ENCODE peak calls at places on chromosome 10, in five cellular contexts. One of them, this sample, is unnamed.

GRCh38 chr10:95171336-95171735 is 22.7 kb upstream of the ACSM6 start:
- DNase-seq in WTC11: no peak
- DNase-seq in colonic mucosa: no peak
- DNase-seq in fibroblast of the aortic adventitia: no peak
- DNase-seq in WERI-Rb-1: no peak
- DNase-seq in this sample: no peak

GRCh38 chr10:101781984-101782810 is 1.0 kb downstream of the NPM3 start:
- DNase-seq in WTC11: no peak
- DNase-seq in colonic mucosa: no peak
- DNase-seq in fibroblast of the aortic adventitia: no peak
- DNase-seq in WERI-Rb-1: no peak
- DNase-seq in this sample: no peak

GRCh38 chr10:68938117-68938516 is 17.9 kb upstream of the DDX21 start:
- DNase-seq in WTC11: no peak
- DNase-seq in WERI-Rb-1: no peak
- DNase-seq in fibroblast of the aortic adventitia: peak
- DNase-seq in colonic mucosa: no peak
- DNase-seq in this sample: no peak

GRCh38 chr10:30176182-30176581 is 116.8 kb upstream of the JCAD start:
- DNase-seq in fibroblast of the aortic adventitia: peak
- DNase-seq in WTC11: no peak
- DNase-seq in colonic mucosa: no peak
- DNase-seq in WERI-Rb-1: no peak
- DNase-seq in this sample: no peak

GRCh38 chr10:69222157-69223027 is 2.3 kb downstream of the HKDC1 start:
- DNase-seq in WERI-Rb-1: peak
- DNase-seq in colonic mucosa: peak
- DNase-seq in fibroblast of the aortic adventitia: peak
- DNase-seq in WTC11: peak
- DNase-seq in this sample: no peak

GRCh38 chr10:12703813-12704212 is 297.7 kb downstream of the CCDC3 start:
- DNase-seq in WERI-Rb-1: no peak
- DNase-seq in fibroblast of the aortic adventitia: peak
- DNase-seq in colonic mucosa: no peak
- DNase-seq in WTC11: no peak
- DNase-seq in this sample: no peak

GRCh38 chr10:127158663-127159062 is 37.7 kb downstream of the INSYN2A start:
- DNase-seq in fibroblast of the aortic adventitia: no peak
- DNase-seq in WTC11: no peak
- DNase-seq in colonic mucosa: no peak
- DNase-seq in WERI-Rb-1: no peak
- DNase-seq in this sample: no peak

GRCh38 chr10:126088144-126088543 is 191.8 kb downstream of the FANK1 start:
- DNase-seq in fibroblast of the aortic adventitia: no peak
- DNase-seq in WERI-Rb-1: no peak
- DNase-seq in WTC11: no peak
- DNase-seq in colonic mucosa: no peak
- DNase-seq in this sample: no peak

GRCh38 chr10:130687566-130687965 is 551.4 kb downstream of the GLRX3 start:
- DNase-seq in WTC11: no peak
- DNase-seq in fibroblast of the aortic adventitia: no peak
- DNase-seq in WERI-Rb-1: no peak
- DNase-seq in colonic mucosa: no peak
- DNase-seq in this sample: no peak

GRCh38 chr10:27687326-27687725 is 58.3 kb downstream of the MKX start:
- DNase-seq in WTC11: no peak
- DNase-seq in colonic mucosa: no peak
- DNase-seq in fibroblast of the aortic adventitia: no peak
- DNase-seq in WERI-Rb-1: no peak
- DNase-seq in this sample: no peak

GRCh38 chr10:129193148-129193547 is 273.9 kb upstream of the MGMT start:
- DNase-seq in colonic mucosa: no peak
- DNase-seq in fibroblast of the aortic adventitia: peak
- DNase-seq in WTC11: no peak
- DNase-seq in WERI-Rb-1: no peak
- DNase-seq in this sample: no peak

GRCh38 chr10:58641708-58642107 is 129.0 kb downstream of the BICC1 start:
- DNase-seq in colonic mucosa: no peak
- DNase-seq in WTC11: no peak
- DNase-seq in WERI-Rb-1: no peak
- DNase-seq in fibroblast of the aortic adventitia: peak
- DNase-seq in this sample: no peak

GRCh38 chr10:77251297-77252013 is 386.2 kb downstream of the KCNMA1 start:
- DNase-seq in colonic mucosa: no peak
- DNase-seq in WERI-Rb-1: peak
- DNase-seq in WTC11: peak
- DNase-seq in fibroblast of the aortic adventitia: peak
- DNase-seq in this sample: no peak

GRCh38 chr10:74419491-74420466 is 268.8 kb downstream of the ADK start:
- DNase-seq in fibroblast of the aortic adventitia: peak
- DNase-seq in WERI-Rb-1: peak
- DNase-seq in colonic mucosa: peak
- DNase-seq in WTC11: no peak
- DNase-seq in this sample: no peak

GRCh38 chr10:113386005-113386404 is 166.8 kb upstream of the HABP2 start:
- DNase-seq in WERI-Rb-1: no peak
- DNase-seq in colonic mucosa: no peak
- DNase-seq in fibroblast of the aortic adventitia: peak
- DNase-seq in WTC11: no peak
- DNase-seq in this sample: no peak

GRCh38 chr10:125028291-125028867 is 86.5 kb downstream of the ZRANB1 start:
- DNase-seq in colonic mucosa: no peak
- DNase-seq in fibroblast of the aortic adventitia: peak
- DNase-seq in WERI-Rb-1: peak
- DNase-seq in WTC11: no peak
- DNase-seq in this sample: peak

GRCh38 chr10:130809761-130810515 is 501.6 kb downstream of the TCERG1L start:
- DNase-seq in WTC11: no peak
- DNase-seq in colonic mucosa: no peak
- DNase-seq in WERI-Rb-1: no peak
- DNase-seq in fibroblast of the aortic adventitia: no peak
- DNase-seq in this sample: no peak

GRCh38 chr10:4686644-4686996 is 139.4 kb upstream of the AKR1E2 start:
- DNase-seq in WERI-Rb-1: no peak
- DNase-seq in fibroblast of the aortic adventitia: peak
- DNase-seq in WTC11: no peak
- DNase-seq in colonic mucosa: no peak
- DNase-seq in this sample: no peak

GRCh38 chr10:70070834-70071233 is 18.2 kb downstream of the MACROH2A2 start:
- DNase-seq in fibroblast of the aortic adventitia: no peak
- DNase-seq in WERI-Rb-1: peak
- DNase-seq in WTC11: no peak
- DNase-seq in colonic mucosa: no peak
- DNase-seq in this sample: no peak

GRCh38 chr10:100802196-100802595 is 56.8 kb downstream of the PAX2 start:
- DNase-seq in WTC11: no peak
- DNase-seq in fibroblast of the aortic adventitia: no peak
- DNase-seq in colonic mucosa: no peak
- DNase-seq in WERI-Rb-1: no peak
- DNase-seq in this sample: peak

GRCh38 chr10:7412482-7413251 is 1.8 kb upstream of the SFMBT2 start:
- DNase-seq in fibroblast of the aortic adventitia: no peak
- DNase-seq in WTC11: peak
- DNase-seq in colonic mucosa: peak
- DNase-seq in WERI-Rb-1: no peak
- DNase-seq in this sample: no peak

GRCh38 chr10:44981172-44982113 is 2.8 kb upstream of the DEPP1 start:
- DNase-seq in WTC11: no peak
- DNase-seq in colonic mucosa: no peak
- DNase-seq in WERI-Rb-1: no peak
- DNase-seq in fibroblast of the aortic adventitia: peak
- DNase-seq in this sample: no peak

GRCh38 chr10:103668351-103669242 is 175.1 kb downstream of the NEURL1 start:
- DNase-seq in fibroblast of the aortic adventitia: peak
- DNase-seq in colonic mucosa: peak
- DNase-seq in WERI-Rb-1: no peak
- DNase-seq in WTC11: no peak
- DNase-seq in this sample: no peak

GRCh38 chr10:48458662-48459048 is 146.2 kb downstream of the ARHGAP22 start:
- DNase-seq in WTC11: no peak
- DNase-seq in colonic mucosa: peak
- DNase-seq in fibroblast of the aortic adventitia: no peak
- DNase-seq in WERI-Rb-1: peak
- DNase-seq in this sample: no peak

DNA sequence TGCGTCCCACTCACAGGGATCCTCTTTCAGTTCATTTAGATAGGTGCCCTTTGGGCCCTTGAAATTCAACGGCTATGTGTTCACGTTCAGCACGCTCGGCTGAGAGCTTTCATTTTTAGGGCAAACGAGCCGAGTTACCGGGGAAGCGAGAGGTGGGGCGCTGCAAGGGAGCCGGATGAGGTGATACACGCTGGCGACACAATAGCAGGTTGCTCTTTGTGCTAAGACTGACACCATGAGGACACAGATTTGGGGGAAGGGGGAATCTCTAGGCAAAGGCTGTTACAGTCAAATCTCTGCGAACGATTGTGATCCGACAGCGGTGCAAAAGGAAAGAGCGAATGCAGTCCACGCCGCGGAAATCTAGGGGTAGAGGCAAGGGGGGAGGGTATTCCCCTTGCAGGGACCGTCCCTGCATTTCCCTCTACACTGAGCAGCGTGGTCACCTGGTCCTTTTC is 660 bp downstream of the KLLN start:
- DNase-seq in colonic mucosa: no peak
- DNase-seq in fibroblast of the aortic adventitia: no peak
- DNase-seq in WERI-Rb-1: peak
- DNase-seq in WTC11: no peak
- DNase-seq in this sample: no peak
- TF ChIP-seq CTCF in colonic mucosa: no peak
- TF ChIP-seq CTCF in fibroblast of the aortic adventitia: no peak
- TF ChIP-seq CTCF in WERI-Rb-1: no peak
- TF ChIP-seq CTCF in WTC11: no peak
- TF ChIP-seq CTCF in this sample: no peak

GRCh38 chr10:86585726-86586048 is 64.1 kb upstream of the WAPL start:
- DNase-seq in WTC11: no peak
- DNase-seq in fibroblast of the aortic adventitia: no peak
- DNase-seq in colonic mucosa: no peak
- DNase-seq in WERI-Rb-1: no peak
- DNase-seq in this sample: no peak
- TF ChIP-seq CTCF in WTC11: no peak
- TF ChIP-seq CTCF in fibroblast of the aortic adventitia: no peak
- TF ChIP-seq CTCF in colonic mucosa: no peak
- TF ChIP-seq CTCF in WERI-Rb-1: no peak
- TF ChIP-seq CTCF in this sample: no peak

GRCh38 chr10:15168296-15168780 is at the start of gene NMT2:
- DNase-seq in WTC11: peak
- DNase-seq in WERI-Rb-1: peak
- DNase-seq in colonic mucosa: peak
- DNase-seq in fibroblast of the aortic adventitia: no peak
- DNase-seq in this sample: peak
- TF ChIP-seq CTCF in WTC11: no peak
- TF ChIP-seq CTCF in WERI-Rb-1: peak
- TF ChIP-seq CTCF in colonic mucosa: no peak
- TF ChIP-seq CTCF in fibroblast of the aortic adventitia: peak
- TF ChIP-seq CTCF in this sample: peak

GRCh38 chr10:132570265-132570664 is 32.7 kb downstream of the INPP5A start:
- DNase-seq in fibroblast of the aortic adventitia: no peak
- DNase-seq in colonic mucosa: no peak
- DNase-seq in WERI-Rb-1: no peak
- DNase-seq in WTC11: peak
- DNase-seq in this sample: peak

GRCh38 chr10:132572545-132572937 is 35.0 kb downstream of the INPP5A start:
- DNase-seq in colonic mucosa: no peak
- DNase-seq in fibroblast of the aortic adventitia: peak
- DNase-seq in WTC11: peak
- DNase-seq in WERI-Rb-1: no peak
- DNase-seq in this sample: peak

GRCh38 chr10:132574288-132574687 is 36.7 kb downstream of the INPP5A start:
- DNase-seq in WERI-Rb-1: no peak
- DNase-seq in WTC11: no peak
- DNase-seq in colonic mucosa: no peak
- DNase-seq in fibroblast of the aortic adventitia: no peak
- DNase-seq in this sample: peak

GRCh38 chr10:132570771-132571564 is 33.4 kb downstream of the INPP5A start:
- DNase-seq in fibroblast of the aortic adventitia: no peak
- DNase-seq in colonic mucosa: peak
- DNase-seq in WTC11: peak
- DNase-seq in WERI-Rb-1: no peak
- DNase-seq in this sample: peak

GRCh38 chr10:132571565-132572544 is 34.3 kb downstream of the INPP5A start:
- DNase-seq in fibroblast of the aortic adventitia: peak
- DNase-seq in WERI-Rb-1: peak
- DNase-seq in WTC11: peak
- DNase-seq in colonic mucosa: peak
- DNase-seq in this sample: peak
- TF ChIP-seq CTCF in fibroblast of the aortic adventitia: no peak
- TF ChIP-seq CTCF in WERI-Rb-1: no peak
- TF ChIP-seq CTCF in WTC11: no peak
- TF ChIP-seq CTCF in colonic mucosa: no peak
- TF ChIP-seq CTCF in this sample: no peak

This sample was measured in chondrocyte.